ENCODE peak calls at places on chromosomes 6 and 20, in six cellular contexts. U, J, K, E, L and D are unnamed samples. For H3K27me3, the result is how much of the 10 kb centered on the place peaks cover.

GRCh38 chr6:1651362-1651761 is 41.6 kb downstream of the FOXC1 start:
- DNase-seq in U (no peak), E (no peak), J (no peak), L (no peak), K (no peak), D (no peak)

GRCh38 chr20:44911264-44911921 is 1.5 kb downstream of the PABPC1L start:
- DNase-seq in E (peak), J (peak), K (no peak), U (peak), L (peak), D (peak)

GRCh38 chr6:130018292-130018829 is at the start of gene L3MBTL3:
- DNase-seq in J (peak), K (peak), E (peak), L (peak), U (peak), D (peak)

GRCh38 chr6:148887181-148887580 is 140.4 kb downstream of the UST start:
- DNase-seq in L (no peak), E (no peak), K (no peak), U (peak), J (no peak), D (peak)

GRCh38 chr6:113050979-113051378 is 703.8 kb downstream of the RFPL4B start:
- DNase-seq in J (no peak), L (no peak), E (no peak), U (no peak), K (no peak), D (no peak)

GRCh38 chr6:41576667-41577066 is 30.5 kb downstream of the FOXP4 start:
- DNase-seq in J (no peak), L (no peak), E (no peak), K (no peak), U (no peak), D (peak)

GRCh38 chr6:43931201-43931600 is 161.2 kb downstream of the VEGFA start:
- DNase-seq in J (no peak), U (no peak), E (no peak), K (no peak), L (no peak), D (no peak)

GRCh38 chr6:99905209-99906106 is 88.6 kb downstream of the MCHR2 start:
- DNase-seq in U (no peak), J (no peak), E (no peak), L (peak), K (no peak), D (peak)

GRCh38 chr6:84769247-84769646 is 4.8 kb upstream of the TBX18 start:
- DNase-seq in L (no peak), E (no peak), J (no peak), K (no peak), U (no peak), D (no peak)

GRCh38 chr6:111894272-111894671 is 21.0 kb upstream of the FYN start:
- DNase-seq in L (no peak), J (no peak), E (no peak), K (no peak), U (no peak), D (no peak)

GRCh38 chr6:51199733-51200132 is 381.1 kb downstream of the TFAP2B start:
- DNase-seq in L (no peak), K (no peak), J (no peak), E (no peak), U (no peak), D (no peak)

GRCh38 chr20:62069741-62070216 is 4.1 kb upstream of the TAF4 start:
- DNase-seq in U (no peak), J (no peak), L (no peak), E (peak), K (no peak), D (peak)

GRCh38 chr6:34050691-34051090 is 95.2 kb downstream of the GRM4 start:
- DNase-seq in L (no peak), E (no peak), J (no peak), U (no peak), K (no peak), D (no peak)

GRCh38 chr6:157711060-157711459 is 112.0 kb upstream of the SNX9 start:
- DNase-seq in J (no peak), K (no peak), U (no peak), L (no peak), E (peak), D (no peak)
- TF ChIP-seq CTCF in J (no peak), K (no peak), U (no peak), L (no peak), E (no peak), D (no peak)

GRCh38 chr6:89198235-89198634 is 18.9 kb downstream of the GABRR1 start:
- DNase-seq in J (no peak), L (no peak), U (no peak), K (no peak), E (no peak), D (no peak)

GRCh38 chr6:89204096-89204495 is 13.1 kb downstream of the GABRR1 start:
- DNase-seq in E (no peak), L (no peak), K (no peak), U (no peak), J (no peak), D (no peak)

GRCh38 chr6:89197141-89197540 is 20.0 kb downstream of the GABRR1 start:
- DNase-seq in L (no peak), J (no peak), U (no peak), K (no peak), E (no peak), D (no peak)

GRCh38 chr6:89200706-89201215 is 16.4 kb downstream of the GABRR1 start:
- DNase-seq in E (no peak), K (no peak), U (no peak), J (no peak), L (no peak), D (no peak)

DNA sequence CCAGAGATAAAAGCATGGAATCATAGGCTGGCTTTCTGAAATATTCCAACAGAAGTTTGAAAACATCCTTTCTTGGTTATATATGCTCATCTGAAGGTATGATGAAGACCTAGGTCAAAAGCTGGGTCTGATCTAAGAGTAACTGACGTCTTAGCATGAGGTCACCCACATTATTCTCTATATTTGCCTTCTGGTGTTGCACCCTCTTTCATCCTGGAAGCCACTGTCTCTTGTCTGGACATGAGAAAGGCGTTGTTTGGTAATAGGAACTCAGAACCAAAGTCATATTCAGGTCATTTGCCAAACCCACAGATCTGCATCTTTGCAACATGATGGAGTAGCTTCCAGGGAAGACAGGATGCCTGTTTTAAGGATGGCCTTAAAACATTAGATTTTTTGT is 17.6 kb downstream of the GABRR1 start:
- DNase-seq in U (no peak), J (no peak), L (no peak), E (no peak), K (no peak), D (no peak)
- H3K27me3 ChIP-seq in U (under half), J (under half), L (under half), E (under half), K (under half), D (under half)

DNA sequence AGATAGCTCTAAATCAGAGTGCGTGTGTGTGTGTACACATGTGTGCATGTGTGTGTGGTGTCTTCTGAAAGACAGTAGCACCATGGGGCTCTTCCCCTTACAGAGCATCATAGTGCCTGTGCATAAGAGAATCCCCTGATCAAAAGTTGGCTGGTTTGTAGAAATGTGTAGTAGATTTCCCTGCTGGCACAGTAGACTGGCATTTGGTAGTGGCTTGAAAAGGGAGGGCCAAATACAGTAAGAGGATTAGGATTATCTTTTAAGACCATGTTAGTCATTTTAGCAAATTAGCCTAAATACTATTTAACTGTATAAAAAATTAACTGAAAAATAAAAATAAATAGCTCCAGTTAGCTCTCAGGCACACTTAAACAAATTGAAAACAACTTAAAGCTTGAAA is 112.6 kb downstream of the B3GAT2 start:
- DNase-seq in J (no peak), E (no peak), L (no peak), U (no peak), K (no peak), D (no peak)
- TF ChIP-seq POLR2A in J (no peak), E (no peak), L (no peak), U (no peak), K (no peak), D (no peak)

GRCh38 chr6:137640086-137640485 is 145.9 kb upstream of the OLIG3 start:
- DNase-seq in L (no peak), J (no peak), E (no peak), K (no peak), U (no peak), D (no peak)

GRCh38 chr6:137637161-137637560 is 143.0 kb upstream of the OLIG3 start:
- DNase-seq in K (no peak), J (peak), U (peak), E (no peak), L (no peak), D (peak)

GRCh38 chr6:137638926-137639706 is 144.9 kb upstream of the OLIG3 start:
- DNase-seq in K (no peak), J (no peak), L (no peak), E (no peak), U (no peak), D (no peak)

GRCh38 chr6:137645850-137646249 is 151.7 kb upstream of the OLIG3 start:
- DNase-seq in J (no peak), U (no peak), L (no peak), K (no peak), E (no peak), D (no peak)

GRCh38 chr6:137641474-137642077 is 147.4 kb upstream of the OLIG3 start:
- DNase-seq in U (peak), J (peak), E (peak), K (peak), L (peak), D (peak)
- TF ChIP-seq CTCF in U (peak), J (peak), E (peak), K (peak), L (peak), D (peak)

GRCh38 chr6:5995705-5996686 is 10.7 kb downstream of the NRN1 start:
- DNase-seq in K (peak), J (peak), E (peak), U (no peak), L (no peak), D (peak)
- H3K27me3 ChIP-seq in K (under half), J (half or more), E (half or more), U (half or more), L (under half), D (under half)

DNA sequence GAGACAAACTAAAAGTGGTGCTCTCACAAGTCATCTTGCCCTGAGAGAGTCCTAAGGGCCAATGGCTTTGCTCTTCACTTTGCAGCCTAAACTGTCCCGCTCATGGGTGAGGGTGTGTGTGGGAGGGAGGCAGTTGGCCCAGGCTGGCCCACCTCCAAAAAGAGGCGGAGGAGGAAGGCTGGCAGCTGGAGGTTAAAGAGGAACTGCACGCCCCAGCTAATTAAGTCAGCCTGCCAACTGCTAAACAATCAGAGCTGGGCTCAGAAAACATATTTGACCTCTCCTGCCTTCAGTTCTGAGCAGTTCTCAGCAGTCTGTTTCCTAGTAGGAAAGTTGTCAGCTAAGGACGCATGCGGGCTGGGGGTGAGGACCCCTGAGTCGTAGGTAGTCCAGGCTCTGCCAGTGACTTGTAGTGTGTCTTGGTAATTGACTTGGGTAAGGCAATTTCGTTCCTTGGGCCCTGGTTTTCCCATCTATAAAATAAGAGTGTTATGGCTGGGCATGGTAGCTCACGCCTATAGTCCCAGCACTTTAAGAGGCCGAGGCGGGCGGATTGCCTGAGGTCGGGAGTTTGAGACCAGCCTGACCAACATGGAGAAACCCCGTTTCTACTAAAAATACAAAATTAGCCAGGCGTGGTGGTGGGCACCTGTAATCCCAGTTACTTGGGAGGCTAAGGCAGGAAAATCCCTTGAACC is 17.0 kb downstream of the GSS start:
- DNase-seq in J (peak), L (no peak), K (no peak), E (no peak), U (peak), D (peak)
- TF ChIP-seq POLR2A in J (no peak), L (no peak), K (no peak), E (no peak), U (no peak), D (no peak)

DNA sequence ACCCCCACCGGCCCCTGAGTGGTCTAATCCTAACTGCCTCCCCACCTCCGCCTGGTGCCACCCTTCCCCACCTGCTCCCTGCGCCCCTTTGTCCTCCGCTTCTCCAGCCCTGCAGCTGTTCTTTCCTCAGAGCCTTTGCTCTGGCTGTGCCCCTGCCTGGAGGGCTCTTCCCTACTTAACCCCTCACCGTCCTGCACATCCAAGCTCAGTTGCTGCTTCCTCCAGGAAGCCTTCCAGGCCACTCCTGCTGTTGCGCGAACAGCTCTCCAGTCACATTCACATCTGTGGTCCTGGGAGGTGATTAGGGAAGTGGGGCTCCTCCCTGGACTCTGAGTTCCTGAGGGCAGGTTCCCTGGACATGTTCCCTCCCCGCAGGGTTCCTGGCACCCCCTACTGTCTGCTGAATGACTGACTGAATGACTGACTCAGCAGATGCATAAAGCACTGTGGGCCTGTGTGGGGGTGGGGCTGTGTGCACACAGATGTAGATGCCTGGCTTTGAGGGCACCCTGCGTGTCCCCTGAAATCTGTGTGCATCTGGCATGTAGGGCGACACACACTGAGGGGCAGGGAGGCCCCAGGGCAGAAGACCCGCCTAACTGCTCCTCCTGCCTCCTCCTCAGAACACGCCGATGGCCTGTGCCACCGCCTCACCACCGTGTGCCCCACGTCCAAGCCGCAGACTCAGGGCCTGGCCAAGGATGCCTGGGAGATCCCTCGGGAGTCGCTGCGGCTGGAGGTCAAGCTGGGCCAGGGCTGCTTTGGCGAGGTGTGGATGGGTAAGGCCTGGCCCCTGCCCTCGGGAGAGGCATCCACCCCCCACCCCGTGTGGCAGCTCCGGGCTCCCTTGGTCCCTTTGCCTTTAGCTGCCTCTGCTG is 51.4 kb downstream of the SRC start:
- DNase-seq in J (no peak), K (no peak), L (no peak), U (no peak), E (no peak), D (no peak)
- TF ChIP-seq CTCF in J (no peak), K (no peak), L (no peak), U (no peak), E (no peak), D (no peak)

GRCh38 chr20:52592567-52592966 is 379.6 kb upstream of the TSHZ2 start:
- DNase-seq in K (no peak), E (no peak), J (no peak), U (no peak), L (no peak), D (no peak)

GRCh38 chr20:52593634-52594033 is 378.5 kb upstream of the TSHZ2 start:
- DNase-seq in J (no peak), K (no peak), U (no peak), E (no peak), L (no peak), D (no peak)

GRCh38 chr20:52598306-52598705 is 373.9 kb upstream of the TSHZ2 start:
- DNase-seq in U (no peak), K (no peak), L (no peak), E (no peak), J (no peak), D (no peak)

GRCh38 chr20:52596261-52596660 is 375.9 kb upstream of the TSHZ2 start:
- DNase-seq in J (no peak), E (no peak), L (no peak), U (no peak), K (no peak), D (no peak)

GRCh38 chr20:52595492-52595891 is 376.7 kb upstream of the TSHZ2 start:
- DNase-seq in K (no peak), E (no peak), J (no peak), U (no peak), L (no peak), D (no peak)
- H3K27me3 ChIP-seq in K (under half), E (under half), J (under half), U (under half), L (under half), D (under half)